ENCODE peak calls at places on chromosomes 5 and 9, in five cellular contexts. One of them, this sample, is unnamed.
A peak's percentile ranks its signal among the peaks of the same experiment; 100 is the strongest.

GRCh38 chr9:137368431-137369110 is 54.4 kb downstream of the EXD3 start:
- DNase-seq in psoas muscle: no peak
- DNase-seq in Peyer's patch: no peak
- DNase-seq in spleen: peak; percentile 57
- DNase-seq in MM.1S: no peak
- DNase-seq in this sample: no peak

GRCh38 chr5:98096155-98096554 is 677.3 kb upstream of the RGMB start:
- DNase-seq in MM.1S: no peak
- DNase-seq in psoas muscle: no peak
- DNase-seq in spleen: no peak
- DNase-seq in Peyer's patch: no peak
- DNase-seq in this sample: no peak

GRCh38 chr5:78895616-78896015 is 89.5 kb downstream of the ARSB start:
- DNase-seq in psoas muscle: no peak
- DNase-seq in MM.1S: no peak
- DNase-seq in spleen: no peak
- DNase-seq in Peyer's patch: no peak
- DNase-seq in this sample: no peak

GRCh38 chr5:148729182-148729581 is 74.9 kb upstream of the HTR4 start:
- DNase-seq in MM.1S: peak; percentile 23
- DNase-seq in spleen: no peak
- DNase-seq in psoas muscle: no peak
- DNase-seq in Peyer's patch: no peak
- DNase-seq in this sample: no peak

GRCh38 chr9:133681658-133682306 is 45.6 kb downstream of the DBH start:
- DNase-seq in psoas muscle: no peak
- DNase-seq in Peyer's patch: no peak
- DNase-seq in spleen: peak; percentile 65
- DNase-seq in MM.1S: no peak
- DNase-seq in this sample: no peak

GRCh38 chr5:18745988-18746615 is 1111.8 kb downstream of the TAF11L14 start:
- DNase-seq in Peyer's patch: peak; percentile 49
- DNase-seq in spleen: peak; percentile 72
- DNase-seq in MM.1S: peak; percentile 88
- DNase-seq in psoas muscle: no peak
- DNase-seq in this sample: peak; percentile 70

GRCh38 chr9:91824151-91824550 is 125.9 kb downstream of the ROR2 start:
- DNase-seq in Peyer's patch: no peak
- DNase-seq in MM.1S: no peak
- DNase-seq in spleen: no peak
- DNase-seq in psoas muscle: no peak
- DNase-seq in this sample: no peak

GRCh38 chr9:37623267-37623666 is 27.5 kb upstream of the FRMPD1 start:
- DNase-seq in MM.1S: no peak
- DNase-seq in Peyer's patch: no peak
- DNase-seq in psoas muscle: no peak
- DNase-seq in spleen: no peak
- DNase-seq in this sample: no peak

GRCh38 chr5:140398379-140398811 is 3.2 kb upstream of the ANKHD1 start:
- DNase-seq in MM.1S: no peak
- DNase-seq in psoas muscle: no peak
- DNase-seq in spleen: no peak
- DNase-seq in Peyer's patch: no peak
- DNase-seq in this sample: no peak

GRCh38 chr5:146283344-146283761 is 55.3 kb upstream of the POU4F3 start:
- DNase-seq in MM.1S: no peak
- DNase-seq in spleen: no peak
- DNase-seq in psoas muscle: no peak
- DNase-seq in Peyer's patch: no peak
- DNase-seq in this sample: no peak

GRCh38 chr9:111016046-111017026 is 21.9 kb downstream of the LPAR1 start:
- DNase-seq in MM.1S: no peak
- DNase-seq in psoas muscle: no peak
- DNase-seq in Peyer's patch: no peak
- DNase-seq in spleen: no peak
- DNase-seq in this sample: no peak

GRCh38 chr5:126857472-126858410 is 80.8 kb downstream of the LMNB1 start:
- DNase-seq in psoas muscle: no peak
- DNase-seq in Peyer's patch: no peak
- DNase-seq in MM.1S: no peak
- DNase-seq in spleen: no peak
- DNase-seq in this sample: no peak

GRCh38 chr5:38816083-38817030 is 29.5 kb upstream of the OSMR start:
- DNase-seq in spleen: no peak
- DNase-seq in Peyer's patch: no peak
- DNase-seq in MM.1S: no peak
- DNase-seq in psoas muscle: no peak
- DNase-seq in this sample: no peak

GRCh38 chr5:159332800-159333563 is 2.7 kb upstream of the IL12B start:
- DNase-seq in MM.1S: no peak
- DNase-seq in Peyer's patch: peak; percentile 49
- DNase-seq in psoas muscle: no peak
- DNase-seq in spleen: no peak
- DNase-seq in this sample: no peak

GRCh38 chr9:469672-470040 is 255.0 kb downstream of the DOCK8 start:
- DNase-seq in MM.1S: peak; percentile 40
- DNase-seq in Peyer's patch: peak; percentile 43
- DNase-seq in psoas muscle: peak; percentile 15
- DNase-seq in spleen: peak; percentile 88
- DNase-seq in this sample: no peak

GRCh38 chr9:35666045-35666444 is 1.1 kb upstream of the ARHGEF39 start:
- DNase-seq in MM.1S: no peak
- DNase-seq in psoas muscle: no peak
- DNase-seq in spleen: no peak
- DNase-seq in Peyer's patch: no peak
- DNase-seq in this sample: no peak

GRCh38 chr5:135993894-135994514 is 34.8 kb upstream of the TGFBI start:
- DNase-seq in spleen: no peak
- DNase-seq in MM.1S: no peak
- DNase-seq in Peyer's patch: no peak
- DNase-seq in psoas muscle: no peak
- DNase-seq in this sample: no peak

GRCh38 chr5:177509361-177509951 is at the start of gene DOK3:
- DNase-seq in MM.1S: peak; percentile 54
- DNase-seq in psoas muscle: peak; percentile 55
- DNase-seq in spleen: peak; percentile 93
- DNase-seq in Peyer's patch: peak; percentile 74
- DNase-seq in this sample: no peak

GRCh38 chr9:95516221-95516735 is 493 bp downstream of the PTCH1 start:
- DNase-seq in MM.1S: peak; percentile 20
- DNase-seq in spleen: no peak
- DNase-seq in psoas muscle: peak; percentile 31
- DNase-seq in Peyer's patch: no peak
- DNase-seq in this sample: no peak
- H3K27ac ChIP-seq in MM.1S: peak overlapping the region; percentile 17
- H3K27ac ChIP-seq in spleen: peak overlapping the region; percentile 69
- H3K27ac ChIP-seq in psoas muscle: no peak overlapping the region
- H3K27ac ChIP-seq in Peyer's patch: peak overlapping the region; percentile 57
- H3K27ac ChIP-seq in this sample: no peak overlapping the region

GRCh38 chr9:113395000-113395861 is 5.9 kb downstream of the ALAD start:
- DNase-seq in MM.1S: no peak
- DNase-seq in Peyer's patch: no peak
- DNase-seq in psoas muscle: no peak
- DNase-seq in spleen: no peak
- DNase-seq in this sample: no peak
- H3K4me1 ChIP-seq in MM.1S: peaks cover 6% of the 10 kb centered on the region
- H3K4me1 ChIP-seq in Peyer's patch: peaks cover 26% of the 10 kb centered on the region
- H3K4me1 ChIP-seq in psoas muscle: peaks cover 10% of the 10 kb centered on the region
- H3K4me1 ChIP-seq in spleen: no peaks in the 10 kb centered on the region
- H3K4me1 ChIP-seq in this sample: peaks cover 6% of the 10 kb centered on the region

DNA sequence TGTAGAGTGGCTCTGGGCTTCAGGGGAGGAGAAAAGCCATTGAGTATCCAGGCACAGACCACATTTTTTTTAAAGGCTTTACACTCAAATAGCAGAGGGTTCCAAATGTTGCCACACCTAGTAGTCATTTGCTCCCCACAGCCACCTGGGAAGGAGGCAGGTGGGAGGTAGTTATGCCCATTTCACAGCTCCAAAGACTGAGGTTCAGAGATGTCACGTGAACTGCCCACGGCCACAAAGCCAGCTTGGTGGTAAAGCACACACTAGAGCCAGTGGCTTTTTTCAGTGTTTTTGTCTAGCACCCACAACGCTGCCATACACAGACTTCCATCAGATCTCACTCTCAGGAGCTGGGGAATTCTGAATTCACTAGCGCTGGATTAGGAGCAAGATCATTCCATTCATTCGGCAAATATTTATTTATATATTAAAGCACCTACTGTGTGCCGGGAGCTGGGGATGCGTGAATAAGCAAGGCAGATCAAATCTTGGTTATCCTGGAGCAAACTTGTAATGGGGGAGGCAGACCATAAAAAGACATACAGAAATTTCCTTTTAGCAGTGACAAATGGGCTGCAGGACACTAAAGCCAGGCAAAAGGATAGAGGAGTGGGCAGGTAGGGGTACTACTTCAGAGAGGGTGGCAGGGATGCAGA is 7.4 kb downstream of the WHRN start:
- DNase-seq in MM.1S: no peak
- DNase-seq in Peyer's patch: no peak
- DNase-seq in psoas muscle: no peak
- DNase-seq in spleen: no peak
- DNase-seq in this sample: no peak
- H3K27ac ChIP-seq in MM.1S: peak overlapping the region; percentile 7
- H3K27ac ChIP-seq in Peyer's patch: no peak overlapping the region
- H3K27ac ChIP-seq in psoas muscle: no peak overlapping the region
- H3K27ac ChIP-seq in spleen: no peak overlapping the region
- H3K27ac ChIP-seq in this sample: no peak overlapping the region

DNA sequence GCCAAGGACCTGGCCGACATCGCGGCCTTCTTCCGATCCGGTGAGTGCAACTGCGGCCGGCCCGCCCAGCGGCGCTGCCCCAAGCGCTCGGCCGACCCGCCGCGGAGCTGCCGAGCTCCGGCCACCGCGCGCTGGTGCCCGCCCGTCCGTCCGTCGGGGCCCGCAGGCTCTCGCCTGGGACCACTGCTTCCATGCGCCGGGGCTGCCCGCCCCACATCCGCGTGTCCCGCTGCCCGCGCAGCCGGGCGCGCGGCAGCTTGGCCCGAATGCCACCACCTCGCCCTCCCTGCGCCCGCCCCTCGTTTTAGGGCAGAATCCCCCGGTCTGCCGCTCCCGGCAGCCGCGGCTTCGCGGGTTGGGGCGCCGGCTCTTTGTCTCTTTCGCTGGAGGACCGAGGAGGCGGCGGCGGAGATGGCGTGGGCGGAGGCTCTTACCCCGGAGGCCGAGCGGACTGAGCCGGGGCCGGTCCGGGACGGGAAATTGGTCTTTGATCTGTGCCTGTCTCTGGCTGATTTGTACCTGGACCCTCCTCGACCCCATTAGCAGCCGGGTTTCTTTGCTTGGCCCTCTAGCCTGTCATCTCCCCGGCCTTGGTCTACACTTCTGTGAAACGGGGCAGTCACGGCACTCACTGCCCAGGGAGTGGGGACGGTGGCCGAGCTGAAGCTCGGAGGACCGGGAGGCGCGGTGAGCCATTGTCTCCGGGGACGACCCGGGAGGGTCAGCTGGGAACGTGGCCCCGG is 872 bp downstream of the TRIO start:
- DNase-seq in psoas muscle: peak; percentile 61
- DNase-seq in spleen: peak; percentile 92
- DNase-seq in Peyer's patch: peak; percentile 39
- DNase-seq in MM.1S: peak; percentile 33
- DNase-seq in this sample: peak; percentile 20
- H3K4me1 ChIP-seq in psoas muscle: peaks cover 53% of the 10 kb centered on the region
- H3K4me1 ChIP-seq in spleen: peaks cover 5% of the 10 kb centered on the region
- H3K4me1 ChIP-seq in Peyer's patch: peaks cover 36% of the 10 kb centered on the region
- H3K4me1 ChIP-seq in MM.1S: peaks cover 13% of the 10 kb centered on the region
- H3K4me1 ChIP-seq in this sample: peaks cover 11% of the 10 kb centered on the region

GRCh38 chr9:97845763-97846162 is 7.3 kb upstream of the FOXE1 start:
- DNase-seq in psoas muscle: no peak
- DNase-seq in MM.1S: no peak
- DNase-seq in Peyer's patch: no peak
- DNase-seq in spleen: no peak
- DNase-seq in this sample: no peak
- H3K27ac ChIP-seq in psoas muscle: no peak overlapping the region
- H3K27ac ChIP-seq in MM.1S: no peak overlapping the region
- H3K27ac ChIP-seq in Peyer's patch: no peak overlapping the region
- H3K27ac ChIP-seq in spleen: no peak overlapping the region
- H3K27ac ChIP-seq in this sample: no peak overlapping the region

DNA sequence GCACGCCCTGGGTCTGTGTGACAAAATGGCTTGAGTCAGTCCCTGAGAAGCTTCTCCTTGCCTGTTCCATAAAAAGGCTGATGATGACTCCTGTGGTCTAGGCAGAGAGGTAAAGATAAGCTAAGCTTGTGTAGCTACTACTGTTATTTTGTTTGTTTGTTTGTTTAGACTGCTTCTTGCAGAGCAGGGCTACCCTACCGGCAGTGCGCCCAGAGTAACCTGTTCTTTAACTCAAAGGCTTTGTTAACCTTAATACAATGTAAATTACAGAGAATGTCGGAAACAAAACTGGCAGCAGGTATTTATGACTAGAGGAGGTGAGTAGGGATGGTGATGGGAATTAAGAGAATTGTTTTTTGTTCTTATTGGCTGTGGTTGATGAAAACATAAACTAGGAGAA is 87.6 kb downstream of the F2RL2 start:
- DNase-seq in spleen: no peak
- DNase-seq in Peyer's patch: no peak
- DNase-seq in psoas muscle: no peak
- DNase-seq in MM.1S: no peak
- DNase-seq in this sample: no peak
- H3K4me1 ChIP-seq in spleen: no peaks in the 10 kb centered on the region
- H3K4me1 ChIP-seq in Peyer's patch: peaks cover 8% of the 10 kb centered on the region
- H3K4me1 ChIP-seq in psoas muscle: no peaks in the 10 kb centered on the region
- H3K4me1 ChIP-seq in MM.1S: no peaks in the 10 kb centered on the region
- H3K4me1 ChIP-seq in this sample: peaks cover 46% of the 10 kb centered on the region

This sample was measured in CD4-positive, alpha-beta memory T cell.